ENCODE peak calls at places on chromosome 1, in nine cellular contexts. K is GM12891; I is activated CD4-positive, alpha-beta T cell treated with anti-CD3 and anti-CD28 coated beads for 4 hours; O is posterior vena cava; U is naive thymus-derived CD4-positive, alpha-beta T cell; N is stimulated activated CD4-positive, alpha-beta T cell treated with anti-CD3 and anti-CD28 coated beads, TNF-alpha, amount 100 ng/mL, for 48 hours; Y is type B pancreatic cell; C is epithelial cell of esophagus; J is ACHN. B is an unnamed sample.

GRCh38 chr1:180185281-180185680 is 30.6 kb downstream of the QSOX1 start:
- DNase-seq in N (no peak), O (peak; percentile 62), C (no peak), J (no peak), Y (no peak), I (no peak), U (no peak), K (no peak), B (no peak)

GRCh38 chr1:172399369-172400072 is 21.0 kb upstream of the C1orf105 start:
- DNase-seq in J (peak; percentile 67), N (peak; percentile 3), I (peak; percentile 19), C (peak; percentile 75), Y (no peak), K (no peak), U (peak; percentile 26), O (peak; percentile 82), B (peak; percentile 48)

GRCh38 chr1:47841356-47841755 is 155.8 kb downstream of the TRABD2B start:
- DNase-seq in O (no peak), K (no peak), C (no peak), U (no peak), J (no peak), Y (no peak), I (no peak), N (no peak), B (no peak)

GRCh38 chr1:210692796-210693195 is 364.1 kb downstream of the HHAT start:
- DNase-seq in N (no peak), I (no peak), C (no peak), Y (no peak), K (no peak), U (peak; percentile 4), O (no peak), J (no peak), B (no peak)

GRCh38 chr1:117611121-117611601 is 5.3 kb downstream of the TENT5C start:
- DNase-seq in N (no peak), I (no peak), U (no peak), C (no peak), J (no peak), Y (no peak), O (no peak), K (no peak), B (no peak)

GRCh38 chr1:93904228-93904627 is 5.0 kb downstream of the GCLM start:
- DNase-seq in C (no peak), K (no peak), Y (no peak), N (no peak), O (no peak), I (no peak), J (no peak), U (no peak), B (no peak)

GRCh38 chr1:101112051-101112770 is 86.6 kb upstream of the DPH5 start:
- DNase-seq in Y (no peak), C (no peak), U (peak; percentile 81), K (no peak), O (peak; percentile 83), I (peak; percentile 66), N (peak; percentile 53), J (no peak), B (peak; percentile 71)

GRCh38 chr1:37159102-37159501 is 124.8 kb upstream of the GRIK3 start:
- DNase-seq in C (no peak), O (no peak), J (no peak), N (no peak), Y (peak; percentile 31), U (no peak), K (no peak), I (no peak), B (no peak)

GRCh38 chr1:2194319-2194897 is at the start of gene FAAP20:
- DNase-seq in U (peak; percentile 39), K (peak; percentile 85), C (peak; percentile 71), I (peak; percentile 83), N (peak; percentile 49), Y (no peak), O (no peak), J (peak; percentile 57), B (no peak)